ENCODE peak calls at places on chromosomes 6 and 20, in six cellular contexts. One of them, this sample, is unnamed.

GRCh38 chr6:158627168-158627939 is 17.2 kb downstream of the DYNLT1 start:
- DNase-seq in GM12878: no peak
- DNase-seq in H1: no peak
- DNase-seq in HepG2: no peak
- DNase-seq in K562: no peak
- DNase-seq in GM12891: no peak
- DNase-seq in this sample: no peak

GRCh38 chr20:62500237-62500864 is 24.6 kb upstream of the GATA5 start:
- DNase-seq in GM12878: no peak
- DNase-seq in H1: no peak
- DNase-seq in HepG2: peak; percentile 56
- DNase-seq in K562: peak; percentile 82
- DNase-seq in GM12891: peak; percentile 92
- DNase-seq in this sample: peak; percentile 86

GRCh38 chr6:11702796-11703130 is 75.8 kb downstream of the ADTRP start:
- DNase-seq in GM12878: no peak
- DNase-seq in H1: no peak
- DNase-seq in HepG2: no peak
- DNase-seq in K562: no peak
- DNase-seq in GM12891: no peak
- DNase-seq in this sample: no peak

GRCh38 chr20:46312075-46312944 is 4.0 kb upstream of the CDH22 start:
- DNase-seq in GM12878: no peak
- DNase-seq in H1: peak; percentile 46
- DNase-seq in HepG2: peak; percentile 24
- DNase-seq in K562: peak; percentile 64
- DNase-seq in GM12891: no peak
- DNase-seq in this sample: no peak

GRCh38 chr20:2602746-2603145 is 49.7 kb upstream of the NOP56 start:
- DNase-seq in GM12878: no peak
- DNase-seq in H1: no peak
- DNase-seq in HepG2: no peak
- DNase-seq in K562: no peak
- DNase-seq in GM12891: no peak
- DNase-seq in this sample: no peak

GRCh38 chr6:154682633-154683125 is 50.5 kb upstream of the SCAF8 start:
- DNase-seq in GM12878: no peak
- DNase-seq in H1: no peak
- DNase-seq in HepG2: no peak
- DNase-seq in K562: no peak
- DNase-seq in GM12891: no peak
- DNase-seq in this sample: no peak

GRCh38 chr20:5171074-5171789 is 44.4 kb downstream of the CDS2 start:
- DNase-seq in GM12878: no peak
- DNase-seq in H1: no peak
- DNase-seq in HepG2: no peak
- DNase-seq in K562: no peak
- DNase-seq in GM12891: no peak
- DNase-seq in this sample: no peak

GRCh38 chr6:35092362-35093117 is 48.6 kb downstream of the TCP11 start:
- DNase-seq in GM12878: no peak
- DNase-seq in H1: no peak
- DNase-seq in HepG2: no peak
- DNase-seq in K562: no peak
- DNase-seq in GM12891: no peak
- DNase-seq in this sample: no peak

GRCh38 chr6:108734336-108734922 is 113.8 kb upstream of the ARMC2 start:
- DNase-seq in GM12878: no peak
- DNase-seq in H1: no peak
- DNase-seq in HepG2: no peak
- DNase-seq in K562: no peak
- DNase-seq in GM12891: no peak
- DNase-seq in this sample: no peak

GRCh38 chr6:134932121-134932520 is 17.8 kb downstream of the ALDH8A1 start:
- DNase-seq in GM12878: no peak
- DNase-seq in H1: no peak
- DNase-seq in HepG2: no peak
- DNase-seq in K562: no peak
- DNase-seq in GM12891: no peak
- DNase-seq in this sample: no peak

GRCh38 chr20:37323985-37324384 is 22.0 kb upstream of the SRC start:
- DNase-seq in GM12878: no peak
- DNase-seq in H1: no peak
- DNase-seq in HepG2: no peak
- DNase-seq in K562: no peak
- DNase-seq in GM12891: no peak
- DNase-seq in this sample: no peak

GRCh38 chr6:54718541-54719023 is 128.0 kb upstream of the FAM83B start:
- DNase-seq in GM12878: no peak
- DNase-seq in H1: no peak
- DNase-seq in HepG2: no peak
- DNase-seq in K562: no peak
- DNase-seq in GM12891: no peak
- DNase-seq in this sample: no peak

GRCh38 chr6:30334077-30334476 is 7.3 kb downstream of the TRIM39 start:
- DNase-seq in GM12878: no peak
- DNase-seq in H1: no peak
- DNase-seq in HepG2: no peak
- DNase-seq in K562: no peak
- DNase-seq in GM12891: no peak
- DNase-seq in this sample: no peak

GRCh38 chr6:2713473-2714358 is 37.0 kb downstream of the MYLK4 start:
- DNase-seq in GM12878: no peak
- DNase-seq in H1: no peak
- DNase-seq in HepG2: no peak
- DNase-seq in K562: no peak
- DNase-seq in GM12891: no peak
- DNase-seq in this sample: no peak

GRCh38 chr6:120211955-120212792 is 862.6 kb upstream of the MAN1A1 start:
- DNase-seq in GM12878: no peak
- DNase-seq in H1: no peak
- DNase-seq in HepG2: peak; percentile 64
- DNase-seq in K562: no peak
- DNase-seq in GM12891: no peak
- DNase-seq in this sample: no peak

GRCh38 chr6:150048099-150048498 is 20.8 kb downstream of the ULBP3 start:
- DNase-seq in GM12878: no peak
- DNase-seq in H1: no peak
- DNase-seq in HepG2: no peak
- DNase-seq in K562: no peak
- DNase-seq in GM12891: no peak
- DNase-seq in this sample: no peak

GRCh38 chr6:1099257-1099656 is 212.6 kb upstream of the FOXQ1 start:
- DNase-seq in GM12878: no peak
- DNase-seq in H1: no peak
- DNase-seq in HepG2: no peak
- DNase-seq in K562: no peak
- DNase-seq in GM12891: no peak
- DNase-seq in this sample: no peak

GRCh38 chr6:16130437-16130891 is 1.6 kb downstream of the MYLIP start:
- DNase-seq in GM12878: no peak
- DNase-seq in H1: no peak
- DNase-seq in HepG2: no peak
- DNase-seq in K562: no peak
- DNase-seq in GM12891: no peak
- DNase-seq in this sample: no peak

GRCh38 chr20:47350181-47350550 is 6.3 kb downstream of the ZMYND8 start:
- DNase-seq in GM12878: no peak
- DNase-seq in H1: no peak
- DNase-seq in HepG2: no peak
- DNase-seq in K562: no peak
- DNase-seq in GM12891: no peak
- DNase-seq in this sample: no peak

GRCh38 chr6:44072959-44073611 is 54.2 kb downstream of the MRPL14 start:
- DNase-seq in GM12878: no peak
- DNase-seq in H1: no peak
- DNase-seq in HepG2: peak; percentile 82
- DNase-seq in K562: peak; percentile 97
- DNase-seq in GM12891: peak; percentile 85
- DNase-seq in this sample: peak; percentile 87
- TF ChIP-seq POLR2A in GM12878: peak; percentile 76
- TF ChIP-seq POLR2A in H1: peak; percentile 44
- TF ChIP-seq POLR2A in HepG2: peak; percentile 34
- TF ChIP-seq POLR2A in K562: peak; percentile 74
- TF ChIP-seq POLR2A in GM12891: peak; percentile 54
- TF ChIP-seq POLR2A in this sample: peak; percentile 63

GRCh38 chr6:73768630-73769029 is 72.6 kb downstream of the CD109 start:
- DNase-seq in GM12878: no peak
- DNase-seq in H1: no peak
- DNase-seq in HepG2: no peak
- DNase-seq in K562: no peak
- DNase-seq in GM12891: no peak
- DNase-seq in this sample: no peak

GRCh38 chr6:73769976-73770375 is 74.0 kb downstream of the CD109 start:
- DNase-seq in GM12878: no peak
- DNase-seq in H1: no peak
- DNase-seq in HepG2: no peak
- DNase-seq in K562: no peak
- DNase-seq in GM12891: no peak
- DNase-seq in this sample: no peak

GRCh38 chr6:73779943-73780342 is 83.9 kb downstream of the CD109 start:
- DNase-seq in GM12878: no peak
- DNase-seq in H1: no peak
- DNase-seq in HepG2: no peak
- DNase-seq in K562: no peak
- DNase-seq in GM12891: no peak
- DNase-seq in this sample: no peak

GRCh38 chr6:73774311-73774766 is 78.3 kb downstream of the CD109 start:
- DNase-seq in GM12878: peak; percentile 9
- DNase-seq in H1: no peak
- DNase-seq in HepG2: no peak
- DNase-seq in K562: no peak
- DNase-seq in GM12891: no peak
- DNase-seq in this sample: no peak
- TF ChIP-seq POLR2AphosphoS5 in GM12878: no peak
- TF ChIP-seq POLR2AphosphoS5 in H1: no peak
- TF ChIP-seq POLR2AphosphoS5 in HepG2: no peak
- TF ChIP-seq POLR2AphosphoS5 in K562: no peak
- TF ChIP-seq POLR2AphosphoS5 in GM12891: no peak
- TF ChIP-seq POLR2AphosphoS5 in this sample: no peak

GRCh38 chr20:40314278-40314677 is 374.8 kb downstream of the MAFB start:
- DNase-seq in GM12878: no peak
- DNase-seq in H1: no peak
- DNase-seq in HepG2: no peak
- DNase-seq in K562: no peak
- DNase-seq in GM12891: no peak
- DNase-seq in this sample: no peak

GRCh38 chr20:40313730-40314129 is 375.3 kb downstream of the MAFB start:
- DNase-seq in GM12878: no peak
- DNase-seq in H1: no peak
- DNase-seq in HepG2: no peak
- DNase-seq in K562: no peak
- DNase-seq in GM12891: no peak
- DNase-seq in this sample: no peak

GRCh38 chr20:40305303-40305702 is 383.7 kb downstream of the MAFB start:
- DNase-seq in GM12878: no peak
- DNase-seq in H1: no peak
- DNase-seq in HepG2: no peak
- DNase-seq in K562: no peak
- DNase-seq in GM12891: no peak
- DNase-seq in this sample: no peak

GRCh38 chr20:40307937-40308478 is 381.0 kb downstream of the MAFB start:
- DNase-seq in GM12878: no peak
- DNase-seq in H1: no peak
- DNase-seq in HepG2: no peak
- DNase-seq in K562: no peak
- DNase-seq in GM12891: no peak
- DNase-seq in this sample: no peak

GRCh38 chr20:40309731-40310130 is 379.3 kb downstream of the MAFB start:
- DNase-seq in GM12878: no peak
- DNase-seq in H1: no peak
- DNase-seq in HepG2: no peak
- DNase-seq in K562: no peak
- DNase-seq in GM12891: no peak
- DNase-seq in this sample: no peak
- TF ChIP-seq TAF1 in GM12878: no peak
- TF ChIP-seq TAF1 in H1: no peak
- TF ChIP-seq TAF1 in HepG2: no peak
- TF ChIP-seq TAF1 in K562: no peak
- TF ChIP-seq TAF1 in GM12891: no peak
- TF ChIP-seq TAF1 in this sample: no peak

GRCh38 chr20:3794701-3795420 is 1.2 kb upstream of the CDC25B start:
- DNase-seq in GM12878: no peak
- DNase-seq in H1: no peak
- DNase-seq in HepG2: no peak
- DNase-seq in K562: no peak
- DNase-seq in GM12891: no peak
- DNase-seq in this sample: no peak

GRCh38 chr20:3796477-3797225 is 541 bp downstream of the CDC25B start:
- DNase-seq in GM12878: no peak
- DNase-seq in H1: no peak
- DNase-seq in HepG2: no peak
- DNase-seq in K562: no peak
- DNase-seq in GM12891: no peak
- DNase-seq in this sample: no peak

GRCh38 chr20:3797592-3798404 is 1.7 kb downstream of the CDC25B start:
- DNase-seq in GM12878: no peak
- DNase-seq in H1: no peak
- DNase-seq in HepG2: peak; percentile 85
- DNase-seq in K562: peak; percentile 57
- DNase-seq in GM12891: no peak
- DNase-seq in this sample: no peak

GRCh38 chr20:3797226-3797545 is 1.1 kb downstream of the CDC25B start:
- DNase-seq in GM12878: no peak
- DNase-seq in H1: no peak
- DNase-seq in HepG2: no peak
- DNase-seq in K562: no peak
- DNase-seq in GM12891: no peak
- DNase-seq in this sample: no peak

DNA sequence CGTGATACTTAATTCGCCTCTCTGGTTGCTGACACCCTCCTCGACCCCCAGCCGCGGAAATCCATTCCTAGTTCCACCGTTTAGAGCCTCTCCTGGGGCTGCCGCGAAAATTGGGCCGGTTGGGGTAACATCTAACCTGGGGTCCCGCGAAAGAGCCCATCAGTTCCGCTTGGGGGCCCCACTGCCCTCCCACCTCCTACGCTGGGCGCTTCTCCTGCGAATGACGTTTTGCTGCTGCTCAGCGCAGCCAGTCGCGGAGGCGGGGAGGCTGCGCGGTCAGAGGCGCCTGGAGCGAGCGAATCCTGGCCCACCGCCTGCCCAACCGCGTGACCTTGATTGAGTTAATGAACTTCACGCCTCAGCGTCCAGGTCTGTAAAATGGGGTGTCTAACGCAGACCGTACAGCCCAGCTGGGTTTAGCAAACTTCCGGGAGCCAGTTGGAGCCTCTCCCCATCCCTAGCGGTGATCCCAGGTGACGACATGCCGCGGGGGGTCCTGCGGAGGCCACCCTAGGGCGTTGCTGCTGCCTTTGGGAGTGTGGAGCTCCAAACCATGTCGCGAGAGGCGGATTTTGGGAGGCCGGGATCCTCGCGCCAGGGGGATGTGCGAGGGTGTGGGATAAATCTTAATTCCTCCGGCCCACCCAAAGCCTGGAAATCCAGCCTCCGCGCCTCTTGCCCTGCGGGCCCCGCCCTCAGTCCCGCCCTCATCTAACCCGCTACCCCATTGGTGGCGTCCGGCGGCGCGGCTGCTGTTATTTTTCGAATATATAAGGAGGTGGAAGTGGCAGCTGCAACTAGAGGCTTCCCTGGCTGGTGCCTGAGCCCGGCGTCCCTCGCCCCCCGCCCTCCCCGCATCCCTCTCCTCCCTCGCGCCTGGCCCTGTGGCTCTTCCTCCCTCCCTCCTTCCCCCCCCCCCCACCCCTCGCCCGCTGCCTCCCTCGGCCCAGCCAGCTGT is at the start of gene CDC25B:
- DNase-seq in GM12878: peak; percentile 59
- DNase-seq in H1: peak; percentile 56
- DNase-seq in HepG2: peak; percentile 91
- DNase-seq in K562: peak; percentile 88
- DNase-seq in GM12891: peak; percentile 91
- DNase-seq in this sample: peak; percentile 93
- TF ChIP-seq POLR2A in GM12878: peak; percentile 74
- TF ChIP-seq POLR2A in H1: no peak
- TF ChIP-seq POLR2A in HepG2: peak; percentile 75
- TF ChIP-seq POLR2A in K562: peak; percentile 66
- TF ChIP-seq POLR2A in GM12891: peak; percentile 46
- TF ChIP-seq POLR2A in this sample: peak; percentile 70